ENCODE peak calls at places on chromosomes 2 and 18, in ten cellular contexts. One of them, this sample, is unnamed.

GRCh38 chr18:75981102-75981501 is 513.9 kb downstream of the ZNF516 start:
- DNase-seq in adrenal gland: no peak
- DNase-seq in IMR-90: no peak
- DNase-seq in GM12892: no peak
- DNase-seq in heart left ventricle: no peak
- DNase-seq in lower leg skin: no peak
- DNase-seq in stomach: no peak
- DNase-seq in breast epithelium: no peak
- DNase-seq in uterus: no peak
- DNase-seq in A549: no peak
- DNase-seq in this sample: no peak

GRCh38 chr2:199594443-199594842 is 136.7 kb upstream of the SATB2 start:
- DNase-seq in GM12892: no peak
- DNase-seq in adrenal gland: no peak
- DNase-seq in A549: no peak
- DNase-seq in breast epithelium: no peak
- DNase-seq in lower leg skin: no peak
- DNase-seq in stomach: no peak
- DNase-seq in IMR-90: no peak
- DNase-seq in uterus: no peak
- DNase-seq in heart left ventricle: no peak
- DNase-seq in this sample: no peak

GRCh38 chr2:112807233-112807807 is 23.0 kb upstream of the IL1A start:
- DNase-seq in adrenal gland: no peak
- DNase-seq in heart left ventricle: no peak
- DNase-seq in stomach: no peak
- DNase-seq in A549: no peak
- DNase-seq in IMR-90: no peak
- DNase-seq in uterus: no peak
- DNase-seq in breast epithelium: no peak
- DNase-seq in lower leg skin: no peak
- DNase-seq in GM12892: no peak
- DNase-seq in this sample: no peak

GRCh38 chr2:102761763-102762162 is at the start of gene TMEM182:
- DNase-seq in adrenal gland: no peak
- DNase-seq in uterus: peak
- DNase-seq in IMR-90: no peak
- DNase-seq in heart left ventricle: peak
- DNase-seq in stomach: no peak
- DNase-seq in lower leg skin: no peak
- DNase-seq in breast epithelium: no peak
- DNase-seq in A549: no peak
- DNase-seq in GM12892: no peak
- DNase-seq in this sample: no peak

GRCh38 chr18:39618265-39619003 is 2052.8 kb upstream of the CELF4 start:
- DNase-seq in IMR-90: no peak
- DNase-seq in A549: no peak
- DNase-seq in adrenal gland: no peak
- DNase-seq in GM12892: no peak
- DNase-seq in heart left ventricle: no peak
- DNase-seq in breast epithelium: no peak
- DNase-seq in stomach: no peak
- DNase-seq in uterus: no peak
- DNase-seq in lower leg skin: no peak
- DNase-seq in this sample: no peak

GRCh38 chr18:8730080-8730827 is 24.9 kb downstream of the MTCL1 start:
- DNase-seq in heart left ventricle: peak
- DNase-seq in IMR-90: peak
- DNase-seq in lower leg skin: no peak
- DNase-seq in uterus: peak
- DNase-seq in A549: peak
- DNase-seq in breast epithelium: no peak
- DNase-seq in GM12892: no peak
- DNase-seq in stomach: peak
- DNase-seq in adrenal gland: peak
- DNase-seq in this sample: no peak

GRCh38 chr18:57631697-57632096 is 10.1 kb upstream of the NARS1 start:
- DNase-seq in heart left ventricle: no peak
- DNase-seq in uterus: no peak
- DNase-seq in adrenal gland: no peak
- DNase-seq in breast epithelium: no peak
- DNase-seq in lower leg skin: no peak
- DNase-seq in GM12892: no peak
- DNase-seq in IMR-90: no peak
- DNase-seq in stomach: no peak
- DNase-seq in A549: no peak
- DNase-seq in this sample: no peak

GRCh38 chr2:70480468-70480867 is 73.2 kb downstream of the TGFA start:
- DNase-seq in breast epithelium: no peak
- DNase-seq in uterus: no peak
- DNase-seq in A549: no peak
- DNase-seq in lower leg skin: no peak
- DNase-seq in heart left ventricle: no peak
- DNase-seq in GM12892: no peak
- DNase-seq in stomach: no peak
- DNase-seq in IMR-90: no peak
- DNase-seq in adrenal gland: no peak
- DNase-seq in this sample: no peak

GRCh38 chr2:11830708-11831301 is 84.4 kb downstream of the LPIN1 start:
- DNase-seq in stomach: no peak
- DNase-seq in A549: no peak
- DNase-seq in adrenal gland: no peak
- DNase-seq in IMR-90: no peak
- DNase-seq in heart left ventricle: no peak
- DNase-seq in uterus: no peak
- DNase-seq in GM12892: no peak
- DNase-seq in breast epithelium: no peak
- DNase-seq in lower leg skin: no peak
- DNase-seq in this sample: no peak

GRCh38 chr2:66539452-66539851 is 104.5 kb downstream of the MEIS1 start:
- DNase-seq in IMR-90: peak
- DNase-seq in stomach: no peak
- DNase-seq in adrenal gland: peak
- DNase-seq in uterus: no peak
- DNase-seq in breast epithelium: no peak
- DNase-seq in A549: no peak
- DNase-seq in heart left ventricle: no peak
- DNase-seq in lower leg skin: no peak
- DNase-seq in GM12892: no peak
- DNase-seq in this sample: no peak

GRCh38 chr18:34976899-34977786 is 64.1 kb upstream of the MAPRE2 start:
- DNase-seq in uterus: peak
- DNase-seq in heart left ventricle: peak
- DNase-seq in lower leg skin: peak
- DNase-seq in A549: peak
- DNase-seq in stomach: peak
- DNase-seq in IMR-90: peak
- DNase-seq in breast epithelium: peak
- DNase-seq in adrenal gland: peak
- DNase-seq in GM12892: peak
- DNase-seq in this sample: peak
- TF ChIP-seq POLR2A in uterus: no peak
- TF ChIP-seq POLR2A in heart left ventricle: peak
- TF ChIP-seq POLR2A in lower leg skin: no peak
- TF ChIP-seq POLR2A in A549: peak
- TF ChIP-seq POLR2A in stomach: no peak
- TF ChIP-seq POLR2A in IMR-90: no peak
- TF ChIP-seq POLR2A in breast epithelium: no peak
- TF ChIP-seq POLR2A in adrenal gland: peak
- TF ChIP-seq POLR2A in GM12892: no peak
- TF ChIP-seq POLR2A in this sample: no peak

GRCh38 chr2:120240901-120241429 is 11.7 kb upstream of the RALB start:
- DNase-seq in adrenal gland: no peak
- DNase-seq in A549: no peak
- DNase-seq in GM12892: no peak
- DNase-seq in stomach: no peak
- DNase-seq in uterus: no peak
- DNase-seq in IMR-90: no peak
- DNase-seq in breast epithelium: peak
- DNase-seq in lower leg skin: no peak
- DNase-seq in heart left ventricle: no peak
- DNase-seq in this sample: no peak

GRCh38 chr2:120236791-120237190 is 13.6 kb upstream of the TMEM185B start:
- DNase-seq in IMR-90: no peak
- DNase-seq in stomach: peak
- DNase-seq in lower leg skin: peak
- DNase-seq in adrenal gland: no peak
- DNase-seq in A549: no peak
- DNase-seq in heart left ventricle: no peak
- DNase-seq in breast epithelium: peak
- DNase-seq in uterus: no peak
- DNase-seq in GM12892: no peak
- DNase-seq in this sample: no peak

GRCh38 chr2:120239488-120240287 is 13.0 kb upstream of the RALB start:
- DNase-seq in heart left ventricle: peak
- DNase-seq in lower leg skin: no peak
- DNase-seq in stomach: no peak
- DNase-seq in adrenal gland: peak
- DNase-seq in breast epithelium: no peak
- DNase-seq in uterus: peak
- DNase-seq in IMR-90: peak
- DNase-seq in A549: peak
- DNase-seq in GM12892: no peak
- DNase-seq in this sample: no peak

GRCh38 chr2:120237491-120237902 is 14.3 kb upstream of the TMEM185B start:
- DNase-seq in A549: peak
- DNase-seq in uterus: no peak
- DNase-seq in heart left ventricle: no peak
- DNase-seq in stomach: peak
- DNase-seq in breast epithelium: peak
- DNase-seq in GM12892: no peak
- DNase-seq in adrenal gland: peak
- DNase-seq in IMR-90: peak
- DNase-seq in lower leg skin: no peak
- DNase-seq in this sample: no peak

DNA sequence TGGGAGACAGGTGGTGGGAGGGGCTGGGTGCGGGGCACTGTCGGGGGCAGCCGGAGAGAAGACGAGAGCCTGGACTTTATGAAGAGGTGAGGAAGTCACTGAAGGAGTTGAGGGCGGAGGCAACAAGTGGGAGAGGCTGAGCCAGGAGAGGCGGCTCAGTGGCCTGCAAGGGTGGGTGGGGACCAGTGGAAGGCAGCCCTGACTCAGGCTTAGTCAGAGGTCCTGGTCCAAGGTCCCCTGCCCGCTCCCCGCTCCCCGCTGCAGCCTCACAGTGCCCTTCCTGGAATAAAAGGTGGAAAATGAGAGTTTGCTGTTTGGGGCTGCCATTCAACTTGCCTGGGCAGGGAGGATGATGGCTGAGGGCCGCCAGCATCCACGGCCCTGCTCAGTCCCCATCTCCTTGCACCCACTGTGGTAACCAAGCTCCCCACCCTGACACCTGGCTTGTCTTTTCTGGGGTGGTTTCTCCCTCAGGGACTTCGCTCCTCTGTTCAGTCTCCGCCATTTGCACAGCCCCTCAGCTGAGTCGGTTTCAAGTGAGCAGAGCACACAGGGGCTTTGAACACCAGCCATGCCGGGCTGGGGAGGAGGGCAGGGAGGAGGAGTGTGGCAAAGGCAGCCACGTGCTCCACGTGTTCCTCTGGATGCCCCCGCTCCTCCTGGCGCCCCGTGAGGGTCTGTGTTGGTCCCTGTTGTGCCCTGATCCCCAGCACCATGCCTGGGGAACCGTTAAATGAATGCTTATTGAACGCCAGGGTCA is 13.7 kb upstream of the RALB start:
- DNase-seq in GM12892: no peak
- DNase-seq in stomach: peak
- DNase-seq in heart left ventricle: peak
- DNase-seq in IMR-90: peak
- DNase-seq in adrenal gland: peak
- DNase-seq in lower leg skin: no peak
- DNase-seq in uterus: no peak
- DNase-seq in A549: peak
- DNase-seq in breast epithelium: peak
- DNase-seq in this sample: no peak
- TF ChIP-seq POLR2A in GM12892: no peak
- TF ChIP-seq POLR2A in stomach: no peak
- TF ChIP-seq POLR2A in heart left ventricle: no peak
- TF ChIP-seq POLR2A in IMR-90: no peak
- TF ChIP-seq POLR2A in adrenal gland: peak
- TF ChIP-seq POLR2A in lower leg skin: no peak
- TF ChIP-seq POLR2A in uterus: no peak
- TF ChIP-seq POLR2A in A549: peak
- TF ChIP-seq POLR2A in breast epithelium: no peak
- TF ChIP-seq POLR2A in this sample: no peak

DNA sequence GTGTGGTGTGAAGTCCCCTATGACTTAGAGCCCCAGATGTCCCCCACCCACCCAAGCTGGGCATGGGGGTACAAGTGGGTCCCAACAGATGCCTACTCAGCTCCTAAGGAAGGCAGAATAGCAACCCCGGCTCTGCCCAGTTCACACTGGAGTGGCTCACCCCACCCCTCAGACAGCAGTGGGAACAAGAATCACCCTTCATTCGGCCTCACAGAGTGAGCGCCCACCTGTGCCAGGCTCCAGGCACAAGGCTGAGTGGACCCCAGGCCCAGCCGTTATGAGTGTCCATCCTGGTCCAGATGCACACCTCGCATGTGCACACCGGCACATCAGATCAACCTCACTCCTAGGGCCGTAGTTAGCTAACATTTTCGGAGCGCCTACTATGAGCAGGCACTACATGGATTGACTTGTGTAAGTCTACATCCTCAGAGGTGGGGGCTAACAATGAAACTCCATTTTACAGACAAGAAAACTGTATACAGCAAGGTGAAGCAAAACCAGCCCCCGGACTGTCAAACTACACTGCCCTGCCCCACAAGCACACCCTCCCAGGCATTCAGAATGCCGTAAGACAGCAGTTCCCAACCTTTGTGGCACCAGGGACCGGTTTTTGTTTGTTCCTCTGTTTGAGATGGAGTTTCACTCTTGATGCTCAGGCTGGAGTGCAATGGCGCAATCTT is 2.8 kb upstream of the ASTL start:
- DNase-seq in stomach: no peak
- DNase-seq in A549: no peak
- DNase-seq in GM12892: no peak
- DNase-seq in breast epithelium: no peak
- DNase-seq in IMR-90: no peak
- DNase-seq in adrenal gland: no peak
- DNase-seq in lower leg skin: no peak
- DNase-seq in heart left ventricle: no peak
- DNase-seq in uterus: no peak
- DNase-seq in this sample: no peak
- TF ChIP-seq POLR2A in stomach: no peak
- TF ChIP-seq POLR2A in A549: no peak
- TF ChIP-seq POLR2A in GM12892: peak
- TF ChIP-seq POLR2A in breast epithelium: no peak
- TF ChIP-seq POLR2A in IMR-90: no peak
- TF ChIP-seq POLR2A in adrenal gland: no peak
- TF ChIP-seq POLR2A in lower leg skin: no peak
- TF ChIP-seq POLR2A in heart left ventricle: no peak
- TF ChIP-seq POLR2A in uterus: no peak
- TF ChIP-seq POLR2A in this sample: no peak

DNA sequence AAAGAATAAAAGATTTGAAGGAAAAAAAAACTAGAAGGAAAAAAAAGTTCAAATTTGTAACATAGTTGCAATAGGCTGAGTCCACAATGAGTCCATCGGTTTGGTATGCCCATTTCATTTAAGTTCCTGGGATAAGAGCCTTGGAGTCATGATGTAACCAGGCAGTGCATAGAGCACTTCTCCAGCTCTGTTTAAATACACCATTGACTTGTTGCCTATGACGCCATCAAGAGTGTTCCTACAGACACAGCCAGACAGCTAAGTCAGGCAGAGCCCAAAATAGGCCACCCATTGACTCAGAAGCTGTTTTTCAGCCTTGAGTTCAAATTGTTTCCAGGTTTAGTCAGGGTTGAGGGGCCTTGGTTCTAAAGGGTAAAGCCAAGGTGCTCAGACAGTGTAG is 44.9 kb downstream of the SOCS6 start:
- DNase-seq in uterus: no peak
- DNase-seq in stomach: no peak
- DNase-seq in breast epithelium: no peak
- DNase-seq in adrenal gland: peak
- DNase-seq in A549: peak
- DNase-seq in GM12892: no peak
- DNase-seq in lower leg skin: no peak
- DNase-seq in heart left ventricle: no peak
- DNase-seq in IMR-90: peak
- DNase-seq in this sample: no peak
- TF ChIP-seq POLR2A in uterus: no peak
- TF ChIP-seq POLR2A in stomach: no peak
- TF ChIP-seq POLR2A in breast epithelium: no peak
- TF ChIP-seq POLR2A in adrenal gland: no peak
- TF ChIP-seq POLR2A in A549: no peak
- TF ChIP-seq POLR2A in GM12892: no peak
- TF ChIP-seq POLR2A in lower leg skin: no peak
- TF ChIP-seq POLR2A in heart left ventricle: no peak
- TF ChIP-seq POLR2A in IMR-90: no peak
- TF ChIP-seq POLR2A in this sample: no peak